ENCODE peak calls at places on chromosomes 4 and X, in eight cellular contexts. K, Z, S, F, P, Y, G and B are unnamed samples. For H3K4me1, the result is how much of the 10 kb centered on the place peaks cover.

GRCh38 chr4:183241322-183241640 is 78.8 kb downstream of the CLDN22 start:
- DNase-seq in K (no peak), P (no peak), Z (peak), G (no peak), F (no peak), Y (no peak), S (no peak), B (peak)

GRCh38 chr4:165872443-165873297 is at the start of gene TLL1:
- DNase-seq in G (peak), K (peak), F (no peak), P (no peak), S (peak), Y (no peak), Z (no peak), B (peak)

GRCh38 chr4:101393256-101393655 is 45.9 kb upstream of the PPP3CA start:
- DNase-seq in G (no peak), K (peak), Z (peak), S (no peak), Y (no peak), F (no peak), P (no peak), B (no peak)

GRCh38 chrX:106774981-106775380 is 27.5 kb upstream of the TBC1D8B start:
- DNase-seq in Y (no peak), F (no peak), G (no peak), S (no peak), K (no peak), P (no peak), Z (no peak), B (no peak)

GRCh38 chr4:133151301-133151680 is 2.2 kb downstream of the PCDH10 start:
- DNase-seq in Z (no peak), S (no peak), K (no peak), F (no peak), Y (no peak), P (no peak), G (no peak), B (no peak)

GRCh38 chr4:6594826-6595355 is 19.9 kb downstream of the MAN2B2 start:
- DNase-seq in K (no peak), Z (no peak), P (no peak), S (no peak), F (no peak), G (no peak), Y (no peak), B (no peak)

GRCh38 chr4:121555315-121556107 is 141.3 kb downstream of the ANXA5 start:
- DNase-seq in K (no peak), F (no peak), G (no peak), Z (no peak), P (no peak), S (no peak), Y (no peak), B (no peak)

GRCh38 chr4:182799515-182800215 is 117.5 kb downstream of the DCTD start:
- DNase-seq in F (no peak), G (no peak), Y (no peak), S (peak), K (no peak), Z (no peak), P (no peak), B (no peak)

GRCh38 chr4:121764702-121765367 is at the start of gene SMIM43:
- DNase-seq in F (no peak), K (no peak), G (no peak), S (no peak), Z (no peak), P (no peak), Y (no peak), B (no peak)

GRCh38 chr4:1193206-1194027 is 21.0 kb upstream of the SPON2 start:
- DNase-seq in K (no peak), Z (no peak), P (peak), S (peak), G (no peak), F (no peak), Y (no peak), B (peak)

GRCh38 chrX:85851418-85851817 is 195.9 kb downstream of the CHM start:
- DNase-seq in P (no peak), Z (peak), K (peak), F (no peak), G (no peak), Y (peak), S (peak), B (peak)

GRCh38 chr4:144905286-144905685 is 192.7 kb downstream of the ANAPC10 start:
- DNase-seq in Y (no peak), K (no peak), G (no peak), S (no peak), Z (no peak), P (no peak), F (no peak), B (no peak)

DNA sequence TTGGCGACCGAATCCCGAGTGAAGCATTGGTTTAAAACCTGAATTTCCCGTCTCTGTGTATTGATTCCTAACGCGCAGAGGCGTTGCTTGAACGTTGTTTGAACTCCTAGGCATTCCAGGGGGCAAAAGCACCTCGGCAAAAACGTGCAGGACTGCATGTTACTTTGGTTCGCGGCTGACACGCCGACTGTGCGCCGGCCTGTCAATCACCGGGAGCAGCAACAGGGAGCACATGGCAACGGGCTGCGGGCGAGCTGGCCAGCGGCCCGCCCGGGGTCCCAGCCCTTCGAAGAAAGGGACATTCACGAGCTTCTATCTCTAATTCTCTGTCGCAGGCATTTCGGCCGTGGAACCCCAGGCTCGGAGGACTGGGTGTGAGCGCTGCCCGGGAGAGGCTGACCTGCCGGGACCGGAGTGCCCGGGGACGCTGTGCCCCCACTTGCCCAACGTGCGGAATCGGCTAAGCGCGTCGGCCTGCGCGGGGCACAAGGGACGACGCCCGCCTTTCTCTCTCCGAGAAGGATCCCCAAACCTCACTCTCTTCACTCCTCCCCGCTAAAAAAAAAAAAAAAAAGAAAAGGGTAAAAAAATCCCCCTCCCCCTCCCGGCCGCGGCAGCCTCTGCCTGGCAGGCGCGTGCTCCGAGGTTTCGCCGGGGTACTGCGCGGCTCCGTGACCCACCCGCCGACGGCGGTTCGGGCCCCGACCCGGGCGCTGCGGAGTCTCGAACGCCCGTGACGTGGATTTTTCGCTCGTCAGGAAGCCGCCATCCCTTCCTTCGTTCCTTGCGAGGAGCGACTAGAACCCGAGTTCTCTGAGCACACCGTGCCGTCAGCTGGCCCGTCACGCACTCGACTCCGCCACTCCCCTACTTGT is 918 bp downstream of the SPRY1 start:
- DNase-seq in F (no peak), Z (peak), P (peak), S (peak), Y (peak), G (peak), K (no peak), B (peak)
- TF ChIP-seq POLR2A in F (no peak), Z (no peak), P (no peak), S (no peak), Y (no peak), G (no peak), K (no peak), B (no peak)

DNA sequence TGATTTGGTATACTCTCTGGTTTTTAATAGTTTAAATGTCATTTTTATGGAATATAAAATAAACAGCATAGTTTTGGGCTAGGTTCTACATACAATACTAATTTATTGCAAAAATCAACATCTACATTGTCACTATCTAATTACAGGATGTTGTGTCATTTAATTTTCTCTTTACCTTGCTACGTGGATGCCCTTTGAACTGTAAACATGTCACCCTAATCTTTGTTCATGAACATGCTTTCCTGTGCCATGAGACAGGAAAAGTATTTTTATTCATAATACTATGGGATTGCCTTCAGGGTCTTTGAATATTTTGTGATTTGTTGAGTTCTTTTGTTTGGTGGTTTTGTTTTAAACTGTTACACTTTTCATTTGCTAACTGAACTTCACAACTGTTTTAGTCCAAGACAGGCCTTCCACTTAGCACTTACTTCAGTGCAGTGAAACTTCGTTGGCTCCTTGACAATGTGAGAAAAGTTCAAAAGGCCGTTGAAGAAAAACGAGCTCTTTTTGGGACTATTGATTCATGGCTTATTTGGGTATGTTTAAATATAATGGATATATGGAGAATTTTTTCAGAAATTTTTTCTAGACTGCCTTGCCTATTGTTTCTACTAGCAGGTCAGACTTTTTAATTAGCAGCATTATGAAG is 40.9 kb downstream of the GK start:
- DNase-seq in S (no peak), K (no peak), Y (no peak), G (no peak), F (no peak), Z (no peak), P (no peak), B (no peak)
- H3K4me1 ChIP-seq in S (under half), K (under half), Y (under half), G (under half), F (under half), Z (under half), P (under half), B (under half)

GRCh38 chr4:139177888-139178609 is 1.0 kb upstream of the ELF2 start:
- DNase-seq in K (peak), Y (peak), Z (peak), F (peak), P (peak), G (peak), S (peak), B (peak)
- TF ChIP-seq POLR2A in K (peak), Y (peak), Z (peak), F (peak), P (peak), G (peak), S (peak), B (peak)

GRCh38 chr4:10011885-10012284 is 9.4 kb downstream of the SLC2A9 start:
- DNase-seq in K (no peak), Z (no peak), G (no peak), P (no peak), S (no peak), F (no peak), Y (no peak), B (no peak)
- H3K4me1 ChIP-seq in K (under half), Z (under half), G (under half), P (under half), S (under half), F (under half), Y (under half), B (under half)

GRCh38 chrX:153926594-153926862 is 464 bp upstream of the ARHGAP4 start:
- DNase-seq in P (no peak), F (no peak), G (no peak), Z (no peak), Y (no peak), K (no peak), S (no peak), B (no peak)

GRCh38 chrX:153927686-153927935 is 1.5 kb upstream of the ARHGAP4 start:
- DNase-seq in S (no peak), F (no peak), P (no peak), K (peak), Z (no peak), G (no peak), Y (no peak), B (no peak)

GRCh38 chrX:153925387-153925738 is 701 bp downstream of the ARHGAP4 start:
- DNase-seq in Y (no peak), Z (no peak), S (no peak), F (no peak), G (no peak), P (no peak), K (no peak), B (no peak)

GRCh38 chrX:153926863-153927685 is 1.0 kb upstream of the ARHGAP4 start:
- DNase-seq in K (no peak), Z (no peak), P (peak), S (peak), F (peak), G (peak), Y (peak), B (peak)

DNA sequence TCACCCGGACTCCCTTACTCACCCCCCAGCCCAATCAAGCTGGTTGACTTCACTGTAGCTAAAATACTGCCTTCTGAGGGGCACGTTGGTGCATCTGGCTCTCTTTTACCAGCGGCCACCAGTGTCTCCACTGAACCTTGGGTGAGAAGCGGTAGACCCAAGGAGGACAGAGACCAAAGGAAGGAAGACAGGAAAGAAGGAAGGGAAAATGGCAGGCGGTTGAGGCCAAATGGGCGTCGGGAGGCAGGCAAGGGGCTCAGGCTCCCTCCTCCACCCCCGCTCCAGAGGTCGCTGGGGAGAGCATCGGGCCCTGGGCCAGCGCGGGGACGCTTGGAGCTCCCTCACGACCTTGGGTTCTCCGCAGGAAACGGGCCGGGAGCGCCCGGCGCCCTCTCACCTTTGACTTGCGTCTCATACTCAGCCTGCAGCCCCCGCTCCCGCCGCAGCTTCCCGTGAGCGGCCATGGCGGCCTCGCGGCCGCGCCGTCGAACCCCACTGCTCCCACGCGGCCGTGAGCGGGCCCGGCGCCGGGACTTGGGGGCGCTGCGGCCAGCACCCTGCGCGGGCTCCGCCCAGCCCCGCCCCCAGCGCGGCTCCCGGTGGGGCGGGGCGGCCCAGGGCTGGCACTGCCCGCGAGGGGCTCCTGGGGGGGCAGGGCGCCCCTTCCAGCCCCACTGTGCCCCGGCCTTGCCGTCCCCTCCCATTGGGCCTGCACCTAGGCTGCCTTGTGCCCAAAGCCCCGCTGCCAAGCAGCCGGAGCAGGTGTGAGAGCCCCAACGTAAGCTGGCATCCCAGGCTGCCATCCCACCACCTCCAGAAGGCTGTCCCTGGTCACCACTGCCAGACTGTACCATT is at the start of gene ARHGAP4:
- DNase-seq in Y (no peak), G (no peak), F (no peak), S (no peak), Z (peak), K (no peak), P (no peak), B (no peak)
- TF ChIP-seq POLR2A in Y (no peak), G (no peak), F (no peak), S (no peak), Z (peak), K (no peak), P (no peak), B (no peak)

GRCh38 chrX:132818638-132819037 is 139.8 kb downstream of the HS6ST2 start:
- DNase-seq in Y (no peak), S (no peak), P (no peak), G (no peak), F (no peak), Z (no peak), K (no peak), B (no peak)
- H3K4me1 ChIP-seq in Y (under half), S (under half), P (under half), G (under half), F (under half), Z (under half), K (under half), B (under half)